ENCODE peak calls at places on chromosomes 16 and 17, in four cellular contexts. One of them, this sample, is unnamed.

GRCh38 chr16:86219655-86220445 is 290.5 kb upstream of the FOXF1 start:
- DNase-seq in BE2C: no peak
- DNase-seq in dorsolateral prefrontal cortex: no peak
- DNase-seq in naive thymus-derived CD4-positive, alpha-beta T cell: no peak
- DNase-seq in this sample: peak

GRCh38 chr16:13638218-13638617 is 281.7 kb upstream of the ERCC4 start:
- DNase-seq in BE2C: no peak
- DNase-seq in dorsolateral prefrontal cortex: no peak
- DNase-seq in naive thymus-derived CD4-positive, alpha-beta T cell: no peak
- DNase-seq in this sample: no peak

GRCh38 chr16:81711609-81712329 is 67.3 kb upstream of the PLCG2 start:
- DNase-seq in BE2C: no peak
- DNase-seq in dorsolateral prefrontal cortex: no peak
- DNase-seq in naive thymus-derived CD4-positive, alpha-beta T cell: no peak
- DNase-seq in this sample: peak

GRCh38 chr17:40622509-40622928 is 25.1 kb downstream of the SMARCE1 start:
- DNase-seq in BE2C: no peak
- DNase-seq in dorsolateral prefrontal cortex: no peak
- DNase-seq in naive thymus-derived CD4-positive, alpha-beta T cell: peak
- DNase-seq in this sample: no peak

GRCh38 chr17:68200689-68201424 is 47.0 kb upstream of the AMZ2 start:
- DNase-seq in BE2C: peak
- DNase-seq in dorsolateral prefrontal cortex: peak
- DNase-seq in naive thymus-derived CD4-positive, alpha-beta T cell: peak
- DNase-seq in this sample: peak

GRCh38 chr16:1188781-1189189 is 35.9 kb downstream of the CACNA1H start:
- DNase-seq in BE2C: no peak
- DNase-seq in dorsolateral prefrontal cortex: no peak
- DNase-seq in naive thymus-derived CD4-positive, alpha-beta T cell: peak
- DNase-seq in this sample: no peak

GRCh38 chr16:81997738-81998137 is 13.5 kb downstream of the SDR42E1 start:
- DNase-seq in BE2C: no peak
- DNase-seq in dorsolateral prefrontal cortex: no peak
- DNase-seq in naive thymus-derived CD4-positive, alpha-beta T cell: no peak
- DNase-seq in this sample: peak

GRCh38 chr17:74271281-74271680 is 2.8 kb upstream of the DNAI2 start:
- DNase-seq in BE2C: no peak
- DNase-seq in dorsolateral prefrontal cortex: no peak
- DNase-seq in naive thymus-derived CD4-positive, alpha-beta T cell: no peak
- DNase-seq in this sample: no peak

GRCh38 chr17:67328026-67328425 is 38.4 kb downstream of the PSMD12 start:
- DNase-seq in BE2C: no peak
- DNase-seq in dorsolateral prefrontal cortex: no peak
- DNase-seq in naive thymus-derived CD4-positive, alpha-beta T cell: no peak
- DNase-seq in this sample: no peak

GRCh38 chr17:74271902-74272563 is 2.0 kb upstream of the DNAI2 start:
- DNase-seq in BE2C: no peak
- DNase-seq in dorsolateral prefrontal cortex: peak
- DNase-seq in naive thymus-derived CD4-positive, alpha-beta T cell: no peak
- DNase-seq in this sample: no peak

GRCh38 chr16:57471852-57472664 is 9.6 kb downstream of the POLR2C start:
- DNase-seq in BE2C: peak
- DNase-seq in dorsolateral prefrontal cortex: no peak
- DNase-seq in naive thymus-derived CD4-positive, alpha-beta T cell: no peak
- DNase-seq in this sample: no peak

GRCh38 chr17:72576289-72576759 is 455.5 kb downstream of the SOX9 start:
- DNase-seq in BE2C: no peak
- DNase-seq in dorsolateral prefrontal cortex: no peak
- DNase-seq in naive thymus-derived CD4-positive, alpha-beta T cell: no peak
- DNase-seq in this sample: no peak

GRCh38 chr16:46743232-46743719 is 4.9 kb downstream of the MYLK3 start:
- DNase-seq in BE2C: no peak
- DNase-seq in dorsolateral prefrontal cortex: no peak
- DNase-seq in naive thymus-derived CD4-positive, alpha-beta T cell: no peak
- DNase-seq in this sample: no peak

GRCh38 chr17:81509048-81509686 is 3.4 kb downstream of the ACTG1 start:
- DNase-seq in BE2C: no peak
- DNase-seq in dorsolateral prefrontal cortex: no peak
- DNase-seq in naive thymus-derived CD4-positive, alpha-beta T cell: no peak
- DNase-seq in this sample: no peak

GRCh38 chr17:35256629-35257028 is 13.8 kb downstream of the SLFN5 start:
- DNase-seq in BE2C: no peak
- DNase-seq in dorsolateral prefrontal cortex: no peak
- DNase-seq in naive thymus-derived CD4-positive, alpha-beta T cell: no peak
- DNase-seq in this sample: no peak

GRCh38 chr16:24774510-24774909 is 45.1 kb downstream of the TNRC6A start:
- DNase-seq in BE2C: no peak
- DNase-seq in dorsolateral prefrontal cortex: no peak
- DNase-seq in naive thymus-derived CD4-positive, alpha-beta T cell: no peak
- DNase-seq in this sample: no peak

GRCh38 chr17:43701318-43701743 is 39.6 kb upstream of the MEOX1 start:
- DNase-seq in BE2C: no peak
- DNase-seq in dorsolateral prefrontal cortex: no peak
- DNase-seq in naive thymus-derived CD4-positive, alpha-beta T cell: no peak
- DNase-seq in this sample: peak

GRCh38 chr16:4935231-4935855 is 1.6 kb downstream of the PPL start:
- DNase-seq in BE2C: no peak
- DNase-seq in dorsolateral prefrontal cortex: no peak
- DNase-seq in naive thymus-derived CD4-positive, alpha-beta T cell: no peak
- DNase-seq in this sample: peak

GRCh38 chr16:60684002-60684401 is 1352.2 kb downstream of the CDH8 start:
- DNase-seq in BE2C: no peak
- DNase-seq in dorsolateral prefrontal cortex: no peak
- DNase-seq in naive thymus-derived CD4-positive, alpha-beta T cell: no peak
- DNase-seq in this sample: no peak

GRCh38 chr16:85555549-85556455 is 57.3 kb upstream of the GSE1 start:
- DNase-seq in BE2C: peak
- DNase-seq in dorsolateral prefrontal cortex: no peak
- DNase-seq in naive thymus-derived CD4-positive, alpha-beta T cell: peak
- DNase-seq in this sample: no peak

GRCh38 chr17:37726891-37727780 is 17.7 kb downstream of the HNF1B start:
- DNase-seq in BE2C: no peak
- DNase-seq in dorsolateral prefrontal cortex: no peak
- DNase-seq in naive thymus-derived CD4-positive, alpha-beta T cell: no peak
- DNase-seq in this sample: no peak

GRCh38 chr16:51951668-51952298 is 595.2 kb downstream of the TOX3 start:
- DNase-seq in BE2C: peak
- DNase-seq in dorsolateral prefrontal cortex: no peak
- DNase-seq in naive thymus-derived CD4-positive, alpha-beta T cell: no peak
- DNase-seq in this sample: no peak

GRCh38 chr17:44004761-44005526 is 522 bp downstream of the NAGS start:
- DNase-seq in BE2C: peak
- DNase-seq in dorsolateral prefrontal cortex: no peak
- DNase-seq in naive thymus-derived CD4-positive, alpha-beta T cell: no peak
- DNase-seq in this sample: no peak

GRCh38 chr16:645852-646678 is 3.1 kb upstream of the WDR90 start:
- DNase-seq in BE2C: no peak
- DNase-seq in dorsolateral prefrontal cortex: no peak
- DNase-seq in naive thymus-derived CD4-positive, alpha-beta T cell: no peak
- DNase-seq in this sample: no peak

GRCh38 chr17:17757391-17757791 is 76.1 kb downstream of the RAI1 start:
- DNase-seq in BE2C: no peak
- DNase-seq in dorsolateral prefrontal cortex: no peak
- DNase-seq in naive thymus-derived CD4-positive, alpha-beta T cell: no peak
- DNase-seq in this sample: no peak

GRCh38 chr17:51029142-51029541 is 91.5 kb downstream of the SPAG9 start:
- DNase-seq in BE2C: no peak
- DNase-seq in dorsolateral prefrontal cortex: no peak
- DNase-seq in naive thymus-derived CD4-positive, alpha-beta T cell: no peak
- DNase-seq in this sample: no peak

GRCh38 chr17:47305302-47305923 is 18.3 kb upstream of the EFCAB13 start:
- DNase-seq in BE2C: no peak
- DNase-seq in dorsolateral prefrontal cortex: no peak
- DNase-seq in naive thymus-derived CD4-positive, alpha-beta T cell: no peak
- DNase-seq in this sample: peak

GRCh38 chr17:69269174-69269998 is 40.8 kb upstream of the ABCA10 start:
- DNase-seq in BE2C: no peak
- DNase-seq in dorsolateral prefrontal cortex: no peak
- DNase-seq in naive thymus-derived CD4-positive, alpha-beta T cell: no peak
- DNase-seq in this sample: peak

GRCh38 chr16:87416826-87417471 is 24.8 kb downstream of the MAP1LC3B start:
- DNase-seq in BE2C: peak
- DNase-seq in dorsolateral prefrontal cortex: peak
- DNase-seq in naive thymus-derived CD4-positive, alpha-beta T cell: no peak
- DNase-seq in this sample: peak

GRCh38 chr16:22194707-22195444 is 11.2 kb upstream of the EEF2K start:
- DNase-seq in BE2C: no peak
- DNase-seq in dorsolateral prefrontal cortex: no peak
- DNase-seq in naive thymus-derived CD4-positive, alpha-beta T cell: peak
- DNase-seq in this sample: no peak

GRCh38 chr17:7102421-7102820 is 12.2 kb downstream of the ASGR2 start:
- DNase-seq in BE2C: no peak
- DNase-seq in dorsolateral prefrontal cortex: no peak
- DNase-seq in naive thymus-derived CD4-positive, alpha-beta T cell: no peak
- DNase-seq in this sample: no peak

GRCh38 chr16:88939814-88940195 is 37.2 kb downstream of the CBFA2T3 start:
- DNase-seq in BE2C: no peak
- DNase-seq in dorsolateral prefrontal cortex: no peak
- DNase-seq in naive thymus-derived CD4-positive, alpha-beta T cell: no peak
- DNase-seq in this sample: no peak

GRCh38 chr16:88941051-88941932 is 35.7 kb downstream of the CBFA2T3 start:
- DNase-seq in BE2C: no peak
- DNase-seq in dorsolateral prefrontal cortex: no peak
- DNase-seq in naive thymus-derived CD4-positive, alpha-beta T cell: no peak
- DNase-seq in this sample: no peak

GRCh38 chr16:88938933-88939813 is 37.8 kb downstream of the CBFA2T3 start:
- DNase-seq in BE2C: peak
- DNase-seq in dorsolateral prefrontal cortex: no peak
- DNase-seq in naive thymus-derived CD4-positive, alpha-beta T cell: no peak
- DNase-seq in this sample: no peak

GRCh38 chr16:88941933-88942909 is 34.8 kb downstream of the CBFA2T3 start:
- DNase-seq in BE2C: peak
- DNase-seq in dorsolateral prefrontal cortex: peak
- DNase-seq in naive thymus-derived CD4-positive, alpha-beta T cell: peak
- DNase-seq in this sample: no peak

GRCh38 chr16:88940196-88941050 is 36.6 kb downstream of the CBFA2T3 start:
- DNase-seq in BE2C: no peak
- DNase-seq in dorsolateral prefrontal cortex: peak
- DNase-seq in naive thymus-derived CD4-positive, alpha-beta T cell: no peak
- DNase-seq in this sample: no peak
- H3K4me3 ChIP-seq in BE2C: no peak
- H3K4me3 ChIP-seq in dorsolateral prefrontal cortex: peak
- H3K4me3 ChIP-seq in naive thymus-derived CD4-positive, alpha-beta T cell: no peak
- H3K4me3 ChIP-seq in this sample: peak

GRCh38 chr17:59154721-59155438 is at the start of gene SKA2:
- DNase-seq in BE2C: peak
- DNase-seq in dorsolateral prefrontal cortex: peak
- DNase-seq in naive thymus-derived CD4-positive, alpha-beta T cell: no peak
- DNase-seq in this sample: no peak

GRCh38 chr17:59151591-59151990 is 3.4 kb downstream of the SKA2 start:
- DNase-seq in BE2C: no peak
- DNase-seq in dorsolateral prefrontal cortex: no peak
- DNase-seq in naive thymus-derived CD4-positive, alpha-beta T cell: no peak
- DNase-seq in this sample: no peak

GRCh38 chr17:59151007-59151406 is 4.0 kb downstream of the SKA2 start:
- DNase-seq in BE2C: no peak
- DNase-seq in dorsolateral prefrontal cortex: no peak
- DNase-seq in naive thymus-derived CD4-positive, alpha-beta T cell: no peak
- DNase-seq in this sample: no peak

GRCh38 chr17:59154335-59154720 is 658 bp downstream of the SKA2 start:
- DNase-seq in BE2C: peak
- DNase-seq in dorsolateral prefrontal cortex: peak
- DNase-seq in naive thymus-derived CD4-positive, alpha-beta T cell: peak
- DNase-seq in this sample: no peak

GRCh38 chr17:59152925-59153324 is 2.1 kb downstream of the SKA2 start:
- DNase-seq in BE2C: no peak
- DNase-seq in dorsolateral prefrontal cortex: no peak
- DNase-seq in naive thymus-derived CD4-positive, alpha-beta T cell: no peak
- DNase-seq in this sample: no peak
- H3K4me3 ChIP-seq in BE2C: peak
- H3K4me3 ChIP-seq in dorsolateral prefrontal cortex: no peak
- H3K4me3 ChIP-seq in naive thymus-derived CD4-positive, alpha-beta T cell: no peak
- H3K4me3 ChIP-seq in this sample: peak

GRCh38 chr16:53458623-53459022 is 24.4 kb downstream of the RBL2 start:
- DNase-seq in BE2C: peak
- DNase-seq in dorsolateral prefrontal cortex: no peak
- DNase-seq in naive thymus-derived CD4-positive, alpha-beta T cell: no peak
- DNase-seq in this sample: no peak

GRCh38 chr16:53457670-53458069 is 23.4 kb downstream of the RBL2 start:
- DNase-seq in BE2C: no peak
- DNase-seq in dorsolateral prefrontal cortex: no peak
- DNase-seq in naive thymus-derived CD4-positive, alpha-beta T cell: peak
- DNase-seq in this sample: no peak

DNA sequence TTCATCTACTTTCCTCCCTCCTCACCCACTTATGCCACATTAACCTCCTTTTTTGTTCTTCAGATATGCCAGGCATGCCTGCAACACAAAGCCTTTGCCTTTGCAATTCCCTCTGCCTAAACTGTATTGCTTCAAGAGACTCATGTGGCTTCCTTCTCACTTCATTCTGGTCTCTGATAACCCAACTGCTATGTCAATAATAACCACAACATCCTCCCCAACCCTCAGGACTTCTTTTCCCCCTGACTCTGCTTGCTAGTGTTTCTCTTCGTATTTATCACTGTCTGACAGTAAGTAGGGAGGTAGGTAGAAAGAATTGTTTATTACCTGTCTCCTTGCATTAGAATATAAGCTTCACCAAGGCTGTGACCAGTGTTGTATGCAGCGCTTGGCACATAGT is 22.4 kb downstream of the RBL2 start:
- DNase-seq in BE2C: no peak
- DNase-seq in dorsolateral prefrontal cortex: no peak
- DNase-seq in naive thymus-derived CD4-positive, alpha-beta T cell: peak
- DNase-seq in this sample: no peak
- H3K4me3 ChIP-seq in BE2C: no peak
- H3K4me3 ChIP-seq in dorsolateral prefrontal cortex: no peak
- H3K4me3 ChIP-seq in naive thymus-derived CD4-positive, alpha-beta T cell: peak
- H3K4me3 ChIP-seq in this sample: no peak

DNA sequence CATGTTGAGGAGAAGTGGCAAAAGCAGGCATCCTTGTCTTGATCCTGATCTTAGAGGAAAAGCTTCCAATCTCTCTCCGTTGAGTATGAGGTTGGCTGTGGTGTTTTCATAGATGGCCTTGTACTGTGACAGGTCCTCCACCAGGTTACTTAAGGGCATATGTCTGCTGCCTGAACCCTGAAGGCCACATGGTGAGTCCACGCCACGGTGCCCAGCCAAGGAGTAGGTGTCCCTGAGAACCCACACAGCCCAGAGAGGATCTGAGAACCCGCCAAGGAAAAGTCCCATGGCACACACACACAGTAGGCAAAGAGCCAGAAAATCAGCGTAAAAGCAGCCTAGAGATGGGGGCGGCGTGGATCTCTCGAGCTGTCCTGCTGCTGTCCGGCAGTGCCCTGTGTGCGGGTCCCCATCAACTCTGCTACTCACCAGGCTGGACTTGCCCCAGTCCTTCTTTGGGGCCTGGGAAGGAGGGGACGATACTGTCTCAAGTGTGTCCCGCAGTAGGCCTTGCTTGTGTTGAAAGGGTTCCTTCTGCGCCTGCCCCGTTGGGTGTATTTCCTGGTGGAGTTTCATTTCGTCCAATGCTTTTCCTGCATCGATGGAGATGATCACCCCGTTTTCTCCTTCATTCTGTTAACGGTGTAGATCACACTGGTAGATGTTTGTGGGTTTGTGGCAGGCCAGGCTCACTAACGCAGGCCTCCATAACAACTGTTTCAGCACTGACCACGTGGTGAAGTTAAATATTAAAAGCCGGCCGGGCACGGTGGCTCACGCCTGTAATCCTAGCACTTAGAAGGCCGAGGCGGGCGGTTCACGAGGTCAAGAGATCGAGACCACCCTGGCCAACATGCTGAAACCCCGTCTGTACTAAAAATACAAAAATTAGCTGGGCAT is 90.8 kb upstream of the DNAH17 start:
- DNase-seq in BE2C: no peak
- DNase-seq in dorsolateral prefrontal cortex: no peak
- DNase-seq in naive thymus-derived CD4-positive, alpha-beta T cell: no peak
- DNase-seq in this sample: no peak
- H3K4me3 ChIP-seq in BE2C: no peak
- H3K4me3 ChIP-seq in dorsolateral prefrontal cortex: no peak
- H3K4me3 ChIP-seq in naive thymus-derived CD4-positive, alpha-beta T cell: no peak
- H3K4me3 ChIP-seq in this sample: no peak